ENCODE peak calls at places on chromosomes 6 and 20, in six cellular contexts. Z is stimulated activated CD4-positive, alpha-beta T cell treated with anti-CD3 and anti-CD28 coated beads, Interleukin-4, amount 100 ng/mL, for 1 hour; C is PC-3; K is activated T-helper 1 cell treated with anti-CD3 and anti-CD28 coated beads, Interleukin-12 subunit alpha, Interleukin-12 subunit beta, Interleukin-2, Interleukin-4 antibody, amounts not matched to agents 30 ng/mL and 10 ng/mL and 1 ng/mL, durations not matched to agents 14 hours and 24 hours and 36 hours; S is GM23248; E is BJ. F is an unnamed sample.

GRCh38 chr6:106974999-106975698 is 620 bp upstream of the CD24 start:
- DNase-seq in Z (peak; percentile 9), C (peak; percentile 60), K (no peak), S (peak; percentile 36), E (no peak), F (no peak)

GRCh38 chr20:32183947-32184635 is 23.5 kb downstream of the PLAGL2 start:
- DNase-seq in Z (no peak), C (no peak), K (no peak), S (no peak), E (no peak), F (no peak)

GRCh38 chr6:105896821-105897095 is 189.4 kb upstream of the PRDM1 start:
- DNase-seq in Z (no peak), C (peak; percentile 50), K (no peak), S (no peak), E (no peak), F (no peak)

GRCh38 chr6:17450825-17451224 is 57.4 kb downstream of the CAP2 start:
- DNase-seq in Z (no peak), C (no peak), K (no peak), S (no peak), E (no peak), F (no peak)

GRCh38 chr6:15389759-15390723 is 144.2 kb downstream of the JARID2 start:
- DNase-seq in Z (no peak), C (peak; percentile 49), K (no peak), S (peak; percentile 52), E (no peak), F (no peak)

GRCh38 chr6:127515234-127515793 is 3.8 kb downstream of the MTCL3 start:
- DNase-seq in Z (peak; percentile 28), C (no peak), K (no peak), S (peak; percentile 66), E (no peak), F (no peak)

GRCh38 chr6:101080597-101080996 is 199.5 kb upstream of the ASCC3 start:
- DNase-seq in Z (no peak), C (peak; percentile 89), K (no peak), S (peak; percentile 64), E (peak; percentile 89), F (peak; percentile 75)

GRCh38 chr6:152441892-152442291 is 195.3 kb downstream of the SYNE1 start:
- DNase-seq in Z (no peak), C (no peak), K (no peak), S (no peak), E (no peak), F (no peak)

GRCh38 chr6:27582928-27583725 is 110.2 kb upstream of the ZNF184 start:
- DNase-seq in Z (peak; percentile 44), C (peak; percentile 86), K (peak; percentile 21), S (peak; percentile 63), E (no peak), F (peak; percentile 30)

GRCh38 chr20:35359335-35359997 is 52.3 kb downstream of the UQCC1 start:
- DNase-seq in Z (no peak), C (peak; percentile 10), K (no peak), S (no peak), E (no peak), F (no peak)

GRCh38 chr6:138275976-138276375 is 57.7 kb upstream of the PBOV1 start:
- DNase-seq in Z (no peak), C (no peak), K (no peak), S (no peak), E (no peak), F (no peak)

GRCh38 chr6:235763-236360 is 56.4 kb upstream of the DUSP22 start:
- DNase-seq in Z (peak; percentile 63), C (no peak), K (peak; percentile 41), S (peak; percentile 25), E (no peak), F (peak; percentile 9)

GRCh38 chr6:32836873-32837272 is 1.7 kb downstream of the TAP2 start:
- DNase-seq in Z (no peak), C (no peak), K (no peak), S (no peak), E (no peak), F (no peak)

GRCh38 chr6:147065786-147066185 is 138.4 kb upstream of the STXBP5 start:
- DNase-seq in Z (no peak), C (no peak), K (no peak), S (no peak), E (no peak), F (no peak)

GRCh38 chr6:37017606-37018005 is 12.2 kb downstream of the FGD2 start:
- DNase-seq in Z (no peak), C (no peak), K (no peak), S (no peak), E (no peak), F (no peak)

GRCh38 chr6:28988536-28989415 is 16.3 kb downstream of the ZNF311 start:
- DNase-seq in Z (peak; percentile 77), C (no peak), K (peak; percentile 52), S (no peak), E (no peak), F (no peak)

GRCh38 chr20:4341804-4342560 is 326.6 kb upstream of the RNF24 start:
- DNase-seq in Z (no peak), C (peak; percentile 75), K (no peak), S (peak; percentile 61), E (peak; percentile 83), F (peak; percentile 53)